ENCODE peak calls at places on chromosome 20, in five cellular contexts. One of them, this sample, is unnamed.
A peak's percentile ranks its signal among the peaks of the same experiment; 100 is the strongest.

GRCh38 chr20:46152824-46153586 is 34.9 kb downstream of the CD40 start:
- DNase-seq in activated T-helper 1 cell treated with anti-CD3 and anti-CD28 coated beads, Interleukin-12 subunit alpha, Interleukin-12 subunit beta, Interleukin-2, Interleukin-4 antibody, amounts not matched to agents 30 ng/mL and 10 ng/mL and 1 ng/mL, durations not matched to agents 14 hours and 24 hours and 36 hours: no peak
- DNase-seq in spleen: peak; percentile 41
- DNase-seq in fibroblast of mammary gland: no peak
- DNase-seq in stomach: no peak
- DNase-seq in this sample: no peak

GRCh38 chr20:37352611-37352980 is 6.7 kb downstream of the SRC start:
- DNase-seq in activated T-helper 1 cell treated with anti-CD3 and anti-CD28 coated beads, Interleukin-12 subunit alpha, Interleukin-12 subunit beta, Interleukin-2, Interleukin-4 antibody, amounts not matched to agents 30 ng/mL and 10 ng/mL and 1 ng/mL, durations not matched to agents 14 hours and 24 hours and 36 hours: no peak
- DNase-seq in spleen: peak; percentile 40
- DNase-seq in fibroblast of mammary gland: no peak
- DNase-seq in stomach: no peak
- DNase-seq in this sample: no peak

GRCh38 chr20:39588148-39588757 is 626.1 kb downstream of the DHX35 start:
- DNase-seq in activated T-helper 1 cell treated with anti-CD3 and anti-CD28 coated beads, Interleukin-12 subunit alpha, Interleukin-12 subunit beta, Interleukin-2, Interleukin-4 antibody, amounts not matched to agents 30 ng/mL and 10 ng/mL and 1 ng/mL, durations not matched to agents 14 hours and 24 hours and 36 hours: no peak
- DNase-seq in spleen: no peak
- DNase-seq in fibroblast of mammary gland: no peak
- DNase-seq in stomach: no peak
- DNase-seq in this sample: no peak

GRCh38 chr20:44074252-44075151 is 112.5 kb downstream of the JPH2 start:
- DNase-seq in activated T-helper 1 cell treated with anti-CD3 and anti-CD28 coated beads, Interleukin-12 subunit alpha, Interleukin-12 subunit beta, Interleukin-2, Interleukin-4 antibody, amounts not matched to agents 30 ng/mL and 10 ng/mL and 1 ng/mL, durations not matched to agents 14 hours and 24 hours and 36 hours: no peak
- DNase-seq in spleen: no peak
- DNase-seq in fibroblast of mammary gland: peak; percentile 75
- DNase-seq in stomach: peak; percentile 19
- DNase-seq in this sample: no peak

GRCh38 chr20:53291548-53291947 is 302.1 kb downstream of the ZNF217 start:
- DNase-seq in activated T-helper 1 cell treated with anti-CD3 and anti-CD28 coated beads, Interleukin-12 subunit alpha, Interleukin-12 subunit beta, Interleukin-2, Interleukin-4 antibody, amounts not matched to agents 30 ng/mL and 10 ng/mL and 1 ng/mL, durations not matched to agents 14 hours and 24 hours and 36 hours: no peak
- DNase-seq in spleen: no peak
- DNase-seq in fibroblast of mammary gland: no peak
- DNase-seq in stomach: no peak
- DNase-seq in this sample: no peak

GRCh38 chr20:45036044-45036755 is 64.7 kb downstream of the KCNS1 start:
- DNase-seq in activated T-helper 1 cell treated with anti-CD3 and anti-CD28 coated beads, Interleukin-12 subunit alpha, Interleukin-12 subunit beta, Interleukin-2, Interleukin-4 antibody, amounts not matched to agents 30 ng/mL and 10 ng/mL and 1 ng/mL, durations not matched to agents 14 hours and 24 hours and 36 hours: no peak
- DNase-seq in spleen: no peak
- DNase-seq in fibroblast of mammary gland: peak; percentile 81
- DNase-seq in stomach: no peak
- DNase-seq in this sample: no peak

GRCh38 chr20:20089018-20089417 is 36.7 kb downstream of the CFAP61 start:
- DNase-seq in activated T-helper 1 cell treated with anti-CD3 and anti-CD28 coated beads, Interleukin-12 subunit alpha, Interleukin-12 subunit beta, Interleukin-2, Interleukin-4 antibody, amounts not matched to agents 30 ng/mL and 10 ng/mL and 1 ng/mL, durations not matched to agents 14 hours and 24 hours and 36 hours: no peak
- DNase-seq in spleen: no peak
- DNase-seq in fibroblast of mammary gland: no peak
- DNase-seq in stomach: no peak
- DNase-seq in this sample: no peak

GRCh38 chr20:49727473-49727872 is 13.8 kb upstream of the B4GALT5 start:
- DNase-seq in activated T-helper 1 cell treated with anti-CD3 and anti-CD28 coated beads, Interleukin-12 subunit alpha, Interleukin-12 subunit beta, Interleukin-2, Interleukin-4 antibody, amounts not matched to agents 30 ng/mL and 10 ng/mL and 1 ng/mL, durations not matched to agents 14 hours and 24 hours and 36 hours: no peak
- DNase-seq in spleen: no peak
- DNase-seq in fibroblast of mammary gland: no peak
- DNase-seq in stomach: no peak
- DNase-seq in this sample: no peak

GRCh38 chr20:47295921-47296426 is 60.5 kb downstream of the ZMYND8 start:
- DNase-seq in activated T-helper 1 cell treated with anti-CD3 and anti-CD28 coated beads, Interleukin-12 subunit alpha, Interleukin-12 subunit beta, Interleukin-2, Interleukin-4 antibody, amounts not matched to agents 30 ng/mL and 10 ng/mL and 1 ng/mL, durations not matched to agents 14 hours and 24 hours and 36 hours: no peak
- DNase-seq in spleen: no peak
- DNase-seq in fibroblast of mammary gland: no peak
- DNase-seq in stomach: no peak
- DNase-seq in this sample: no peak

GRCh38 chr20:40980106-40980827 is 48.4 kb upstream of the TOP1 start:
- DNase-seq in activated T-helper 1 cell treated with anti-CD3 and anti-CD28 coated beads, Interleukin-12 subunit alpha, Interleukin-12 subunit beta, Interleukin-2, Interleukin-4 antibody, amounts not matched to agents 30 ng/mL and 10 ng/mL and 1 ng/mL, durations not matched to agents 14 hours and 24 hours and 36 hours: no peak
- DNase-seq in spleen: no peak
- DNase-seq in fibroblast of mammary gland: peak; percentile 67
- DNase-seq in stomach: no peak
- DNase-seq in this sample: no peak

GRCh38 chr20:49785149-49785850 is 27.3 kb upstream of the SLC9A8 start:
- DNase-seq in activated T-helper 1 cell treated with anti-CD3 and anti-CD28 coated beads, Interleukin-12 subunit alpha, Interleukin-12 subunit beta, Interleukin-2, Interleukin-4 antibody, amounts not matched to agents 30 ng/mL and 10 ng/mL and 1 ng/mL, durations not matched to agents 14 hours and 24 hours and 36 hours: no peak
- DNase-seq in spleen: no peak
- DNase-seq in fibroblast of mammary gland: no peak
- DNase-seq in stomach: no peak
- DNase-seq in this sample: no peak

GRCh38 chr20:61350500-61351250 is 98.6 kb downstream of the CDH4 start:
- DNase-seq in activated T-helper 1 cell treated with anti-CD3 and anti-CD28 coated beads, Interleukin-12 subunit alpha, Interleukin-12 subunit beta, Interleukin-2, Interleukin-4 antibody, amounts not matched to agents 30 ng/mL and 10 ng/mL and 1 ng/mL, durations not matched to agents 14 hours and 24 hours and 36 hours: no peak
- DNase-seq in spleen: peak; percentile 76
- DNase-seq in fibroblast of mammary gland: no peak
- DNase-seq in stomach: no peak
- DNase-seq in this sample: no peak

GRCh38 chr20:63441136-63441776 is 31.2 kb downstream of the KCNQ2 start:
- DNase-seq in activated T-helper 1 cell treated with anti-CD3 and anti-CD28 coated beads, Interleukin-12 subunit alpha, Interleukin-12 subunit beta, Interleukin-2, Interleukin-4 antibody, amounts not matched to agents 30 ng/mL and 10 ng/mL and 1 ng/mL, durations not matched to agents 14 hours and 24 hours and 36 hours: peak; percentile 17
- DNase-seq in spleen: no peak
- DNase-seq in fibroblast of mammary gland: no peak
- DNase-seq in stomach: no peak
- DNase-seq in this sample: peak; percentile 63

GRCh38 chr20:59253779-59254319 is 46.6 kb upstream of the EDN3 start:
- DNase-seq in activated T-helper 1 cell treated with anti-CD3 and anti-CD28 coated beads, Interleukin-12 subunit alpha, Interleukin-12 subunit beta, Interleukin-2, Interleukin-4 antibody, amounts not matched to agents 30 ng/mL and 10 ng/mL and 1 ng/mL, durations not matched to agents 14 hours and 24 hours and 36 hours: peak; percentile 27
- DNase-seq in spleen: no peak
- DNase-seq in fibroblast of mammary gland: no peak
- DNase-seq in stomach: no peak
- DNase-seq in this sample: no peak

GRCh38 chr20:21436186-21436585 is 38.9 kb upstream of the NKX2-4 start:
- DNase-seq in activated T-helper 1 cell treated with anti-CD3 and anti-CD28 coated beads, Interleukin-12 subunit alpha, Interleukin-12 subunit beta, Interleukin-2, Interleukin-4 antibody, amounts not matched to agents 30 ng/mL and 10 ng/mL and 1 ng/mL, durations not matched to agents 14 hours and 24 hours and 36 hours: no peak
- DNase-seq in spleen: no peak
- DNase-seq in fibroblast of mammary gland: peak; percentile 68
- DNase-seq in stomach: no peak
- DNase-seq in this sample: no peak

GRCh38 chr20:62284448-62284847 is 18.3 kb upstream of the ADRM1 start:
- DNase-seq in activated T-helper 1 cell treated with anti-CD3 and anti-CD28 coated beads, Interleukin-12 subunit alpha, Interleukin-12 subunit beta, Interleukin-2, Interleukin-4 antibody, amounts not matched to agents 30 ng/mL and 10 ng/mL and 1 ng/mL, durations not matched to agents 14 hours and 24 hours and 36 hours: no peak
- DNase-seq in spleen: no peak
- DNase-seq in fibroblast of mammary gland: no peak
- DNase-seq in stomach: no peak
- DNase-seq in this sample: no peak

GRCh38 chr20:50470249-50470858 is 39.8 kb upstream of the PTPN1 start:
- DNase-seq in activated T-helper 1 cell treated with anti-CD3 and anti-CD28 coated beads, Interleukin-12 subunit alpha, Interleukin-12 subunit beta, Interleukin-2, Interleukin-4 antibody, amounts not matched to agents 30 ng/mL and 10 ng/mL and 1 ng/mL, durations not matched to agents 14 hours and 24 hours and 36 hours: no peak
- DNase-seq in spleen: no peak
- DNase-seq in fibroblast of mammary gland: no peak
- DNase-seq in stomach: no peak
- DNase-seq in this sample: no peak

GRCh38 chr20:3515379-3516175 is 44.8 kb downstream of the ATRN start:
- DNase-seq in activated T-helper 1 cell treated with anti-CD3 and anti-CD28 coated beads, Interleukin-12 subunit alpha, Interleukin-12 subunit beta, Interleukin-2, Interleukin-4 antibody, amounts not matched to agents 30 ng/mL and 10 ng/mL and 1 ng/mL, durations not matched to agents 14 hours and 24 hours and 36 hours: no peak
- DNase-seq in spleen: no peak
- DNase-seq in fibroblast of mammary gland: no peak
- DNase-seq in stomach: no peak
- DNase-seq in this sample: no peak

GRCh38 chr20:50834599-50835005 is 39.7 kb downstream of the BCAS4 start:
- DNase-seq in activated T-helper 1 cell treated with anti-CD3 and anti-CD28 coated beads, Interleukin-12 subunit alpha, Interleukin-12 subunit beta, Interleukin-2, Interleukin-4 antibody, amounts not matched to agents 30 ng/mL and 10 ng/mL and 1 ng/mL, durations not matched to agents 14 hours and 24 hours and 36 hours: no peak
- DNase-seq in spleen: no peak
- DNase-seq in fibroblast of mammary gland: peak; percentile 98
- DNase-seq in stomach: no peak
- DNase-seq in this sample: no peak

GRCh38 chr20:38075161-38075998 is 41.8 kb downstream of the RPRD1B start:
- DNase-seq in activated T-helper 1 cell treated with anti-CD3 and anti-CD28 coated beads, Interleukin-12 subunit alpha, Interleukin-12 subunit beta, Interleukin-2, Interleukin-4 antibody, amounts not matched to agents 30 ng/mL and 10 ng/mL and 1 ng/mL, durations not matched to agents 14 hours and 24 hours and 36 hours: no peak
- DNase-seq in spleen: no peak
- DNase-seq in fibroblast of mammary gland: no peak
- DNase-seq in stomach: no peak
- DNase-seq in this sample: no peak

GRCh38 chr20:17967595-17968365 is 814 bp downstream of the SNX5 start:
- DNase-seq in activated T-helper 1 cell treated with anti-CD3 and anti-CD28 coated beads, Interleukin-12 subunit alpha, Interleukin-12 subunit beta, Interleukin-2, Interleukin-4 antibody, amounts not matched to agents 30 ng/mL and 10 ng/mL and 1 ng/mL, durations not matched to agents 14 hours and 24 hours and 36 hours: no peak
- DNase-seq in spleen: no peak
- DNase-seq in fibroblast of mammary gland: peak; percentile 57
- DNase-seq in stomach: peak; percentile 30
- DNase-seq in this sample: no peak

GRCh38 chr20:50722466-50723155 is 8.8 kb upstream of the PARD6B start:
- DNase-seq in activated T-helper 1 cell treated with anti-CD3 and anti-CD28 coated beads, Interleukin-12 subunit alpha, Interleukin-12 subunit beta, Interleukin-2, Interleukin-4 antibody, amounts not matched to agents 30 ng/mL and 10 ng/mL and 1 ng/mL, durations not matched to agents 14 hours and 24 hours and 36 hours: no peak
- DNase-seq in spleen: no peak
- DNase-seq in fibroblast of mammary gland: no peak
- DNase-seq in stomach: no peak
- DNase-seq in this sample: no peak

GRCh38 chr20:1499528-1500420 is 8.6 kb upstream of the SIRPB2 start:
- DNase-seq in activated T-helper 1 cell treated with anti-CD3 and anti-CD28 coated beads, Interleukin-12 subunit alpha, Interleukin-12 subunit beta, Interleukin-2, Interleukin-4 antibody, amounts not matched to agents 30 ng/mL and 10 ng/mL and 1 ng/mL, durations not matched to agents 14 hours and 24 hours and 36 hours: no peak
- DNase-seq in spleen: no peak
- DNase-seq in fibroblast of mammary gland: no peak
- DNase-seq in stomach: no peak
- DNase-seq in this sample: no peak

GRCh38 chr20:48826883-48827771 is 672 bp downstream of the PREX1 start:
- DNase-seq in activated T-helper 1 cell treated with anti-CD3 and anti-CD28 coated beads, Interleukin-12 subunit alpha, Interleukin-12 subunit beta, Interleukin-2, Interleukin-4 antibody, amounts not matched to agents 30 ng/mL and 10 ng/mL and 1 ng/mL, durations not matched to agents 14 hours and 24 hours and 36 hours: peak; percentile 19
- DNase-seq in spleen: peak; percentile 93
- DNase-seq in fibroblast of mammary gland: no peak
- DNase-seq in stomach: peak; percentile 37
- DNase-seq in this sample: peak; percentile 37

GRCh38 chr20:17619351-17620093 is 49.6 kb downstream of the DSTN start:
- DNase-seq in activated T-helper 1 cell treated with anti-CD3 and anti-CD28 coated beads, Interleukin-12 subunit alpha, Interleukin-12 subunit beta, Interleukin-2, Interleukin-4 antibody, amounts not matched to agents 30 ng/mL and 10 ng/mL and 1 ng/mL, durations not matched to agents 14 hours and 24 hours and 36 hours: no peak
- DNase-seq in spleen: no peak
- DNase-seq in fibroblast of mammary gland: no peak
- DNase-seq in stomach: peak; percentile 22
- DNase-seq in this sample: no peak

GRCh38 chr20:62946918-62947317 is 5.6 kb upstream of the SLC17A9 start:
- DNase-seq in activated T-helper 1 cell treated with anti-CD3 and anti-CD28 coated beads, Interleukin-12 subunit alpha, Interleukin-12 subunit beta, Interleukin-2, Interleukin-4 antibody, amounts not matched to agents 30 ng/mL and 10 ng/mL and 1 ng/mL, durations not matched to agents 14 hours and 24 hours and 36 hours: no peak
- DNase-seq in spleen: peak; percentile 8
- DNase-seq in fibroblast of mammary gland: no peak
- DNase-seq in stomach: peak; percentile 57
- DNase-seq in this sample: no peak

GRCh38 chr20:51731771-51732453 is 36.3 kb downstream of the ATP9A start:
- DNase-seq in activated T-helper 1 cell treated with anti-CD3 and anti-CD28 coated beads, Interleukin-12 subunit alpha, Interleukin-12 subunit beta, Interleukin-2, Interleukin-4 antibody, amounts not matched to agents 30 ng/mL and 10 ng/mL and 1 ng/mL, durations not matched to agents 14 hours and 24 hours and 36 hours: no peak
- DNase-seq in spleen: no peak
- DNase-seq in fibroblast of mammary gland: no peak
- DNase-seq in stomach: no peak
- DNase-seq in this sample: no peak

GRCh38 chr20:38050691-38051090 is 17.1 kb downstream of the RPRD1B start:
- DNase-seq in activated T-helper 1 cell treated with anti-CD3 and anti-CD28 coated beads, Interleukin-12 subunit alpha, Interleukin-12 subunit beta, Interleukin-2, Interleukin-4 antibody, amounts not matched to agents 30 ng/mL and 10 ng/mL and 1 ng/mL, durations not matched to agents 14 hours and 24 hours and 36 hours: no peak
- DNase-seq in spleen: no peak
- DNase-seq in fibroblast of mammary gland: peak; percentile 54
- DNase-seq in stomach: no peak
- DNase-seq in this sample: no peak

GRCh38 chr20:54212226-54212625 is 4.3 kb downstream of the PFDN4 start:
- DNase-seq in activated T-helper 1 cell treated with anti-CD3 and anti-CD28 coated beads, Interleukin-12 subunit alpha, Interleukin-12 subunit beta, Interleukin-2, Interleukin-4 antibody, amounts not matched to agents 30 ng/mL and 10 ng/mL and 1 ng/mL, durations not matched to agents 14 hours and 24 hours and 36 hours: no peak
- DNase-seq in spleen: no peak
- DNase-seq in fibroblast of mammary gland: peak; percentile 78
- DNase-seq in stomach: no peak
- DNase-seq in this sample: no peak

GRCh38 chr20:59207742-59208357 is 44.2 kb downstream of the ZNF831 start:
- DNase-seq in activated T-helper 1 cell treated with anti-CD3 and anti-CD28 coated beads, Interleukin-12 subunit alpha, Interleukin-12 subunit beta, Interleukin-2, Interleukin-4 antibody, amounts not matched to agents 30 ng/mL and 10 ng/mL and 1 ng/mL, durations not matched to agents 14 hours and 24 hours and 36 hours: peak; percentile 65
- DNase-seq in spleen: peak; percentile 90
- DNase-seq in fibroblast of mammary gland: peak; percentile 16
- DNase-seq in stomach: peak; percentile 66
- DNase-seq in this sample: peak; percentile 58

GRCh38 chr20:910840-911770 is 5.0 kb downstream of the ANGPT4 start:
- DNase-seq in activated T-helper 1 cell treated with anti-CD3 and anti-CD28 coated beads, Interleukin-12 subunit alpha, Interleukin-12 subunit beta, Interleukin-2, Interleukin-4 antibody, amounts not matched to agents 30 ng/mL and 10 ng/mL and 1 ng/mL, durations not matched to agents 14 hours and 24 hours and 36 hours: no peak
- DNase-seq in spleen: peak; percentile 35
- DNase-seq in fibroblast of mammary gland: peak; percentile 8
- DNase-seq in stomach: no peak
- DNase-seq in this sample: no peak

GRCh38 chr20:48006036-48006833 is 221.0 kb upstream of the SULF2 start:
- DNase-seq in activated T-helper 1 cell treated with anti-CD3 and anti-CD28 coated beads, Interleukin-12 subunit alpha, Interleukin-12 subunit beta, Interleukin-2, Interleukin-4 antibody, amounts not matched to agents 30 ng/mL and 10 ng/mL and 1 ng/mL, durations not matched to agents 14 hours and 24 hours and 36 hours: no peak
- DNase-seq in spleen: peak; percentile 83
- DNase-seq in fibroblast of mammary gland: no peak
- DNase-seq in stomach: no peak
- DNase-seq in this sample: peak; percentile 43

GRCh38 chr20:59835057-59835447 is 98.4 kb downstream of the SYCP2 start:
- DNase-seq in activated T-helper 1 cell treated with anti-CD3 and anti-CD28 coated beads, Interleukin-12 subunit alpha, Interleukin-12 subunit beta, Interleukin-2, Interleukin-4 antibody, amounts not matched to agents 30 ng/mL and 10 ng/mL and 1 ng/mL, durations not matched to agents 14 hours and 24 hours and 36 hours: no peak
- DNase-seq in spleen: peak; percentile 22
- DNase-seq in fibroblast of mammary gland: peak; percentile 14
- DNase-seq in stomach: no peak
- DNase-seq in this sample: no peak

GRCh38 chr20:5688431-5688972 is 61.7 kb upstream of the SHLD1 start:
- DNase-seq in activated T-helper 1 cell treated with anti-CD3 and anti-CD28 coated beads, Interleukin-12 subunit alpha, Interleukin-12 subunit beta, Interleukin-2, Interleukin-4 antibody, amounts not matched to agents 30 ng/mL and 10 ng/mL and 1 ng/mL, durations not matched to agents 14 hours and 24 hours and 36 hours: no peak
- DNase-seq in spleen: peak; percentile 81
- DNase-seq in fibroblast of mammary gland: peak; percentile 24
- DNase-seq in stomach: no peak
- DNase-seq in this sample: no peak

GRCh38 chr20:63020681-63021080 is 13.9 kb upstream of the BHLHE23 start:
- DNase-seq in activated T-helper 1 cell treated with anti-CD3 and anti-CD28 coated beads, Interleukin-12 subunit alpha, Interleukin-12 subunit beta, Interleukin-2, Interleukin-4 antibody, amounts not matched to agents 30 ng/mL and 10 ng/mL and 1 ng/mL, durations not matched to agents 14 hours and 24 hours and 36 hours: no peak
- DNase-seq in spleen: peak; percentile 25
- DNase-seq in fibroblast of mammary gland: no peak
- DNase-seq in stomach: no peak
- DNase-seq in this sample: no peak

This sample was measured in stimulated activated naive B cell treated with anti-CD40 and anti-IgM and Interleukin-4, amounts not matched to agents 10 μg/mL and 1 μg/mL and 100 μg/mL, for 72 hours.